ENCODE peak calls at places on chromosome 3, in ten cellular contexts. T is stimulated activated naive CD4-positive, alpha-beta T cell; Q is activated gamma-delta T cell treated with Interleukin-2 at 50 U/mL for 16 hours; J is stromal cell of bone marrow; N is NCI-H774; V is RWPE1; F is fibroblast of the aortic adventitia; R is ovary; K is NCI-H1694; X is amniotic stem cell. U is an unnamed sample.
A peak's percentile ranks its signal among the peaks of the same experiment; 100 is the strongest.

GRCh38 chr3:122642935-122643334 is 37.7 kb upstream of the PARP14 start:
- DNase-seq in V (no peak), T (no peak), K (no peak), J (no peak), N (no peak), Q (no peak), R (no peak), F (no peak), X (no peak), U (no peak)

GRCh38 chr3:9169951-9170850 is 79.2 kb downstream of the SRGAP3 start:
- DNase-seq in J (no peak), N (no peak), K (no peak), T (no peak), X (no peak), F (no peak), R (no peak), Q (no peak), V (no peak), U (no peak)

GRCh38 chr3:21163961-21164360 is 587.0 kb downstream of the ZNF385D start:
- DNase-seq in N (no peak), J (no peak), R (no peak), Q (no peak), X (no peak), T (no peak), F (no peak), K (peak; percentile 85), V (no peak), U (no peak)

GRCh38 chr3:174270841-174271240 is 588.3 kb upstream of the NAALADL2 start:
- DNase-seq in J (peak; percentile 78), K (no peak), X (peak; percentile 36), Q (no peak), R (no peak), V (no peak), T (no peak), N (no peak), F (peak; percentile 59), U (no peak)

GRCh38 chr3:69031635-69032034 is 18.2 kb upstream of the EOGT start:
- DNase-seq in T (no peak), F (no peak), N (no peak), J (no peak), Q (no peak), X (no peak), R (no peak), V (no peak), K (no peak), U (no peak)

GRCh38 chr3:110946810-110947209 is 124.8 kb upstream of the NECTIN3 start:
- DNase-seq in T (no peak), J (no peak), K (no peak), N (no peak), Q (no peak), R (no peak), X (no peak), V (no peak), F (no peak), U (no peak)

GRCh38 chr3:118775021-118775420 is 259.6 kb downstream of the IGSF11 start:
- DNase-seq in K (no peak), T (no peak), N (no peak), V (no peak), F (no peak), J (no peak), Q (no peak), X (no peak), R (no peak), U (no peak)

GRCh38 chr3:141231923-141232861 is 567 bp downstream of the PXYLP1 start:
- DNase-seq in R (peak; percentile 68), Q (no peak), F (no peak), T (no peak), K (no peak), X (no peak), N (no peak), J (no peak), V (peak; percentile 35), U (no peak)

GRCh38 chr3:16290007-16290826 is 25.2 kb downstream of the OXNAD1 start:
- DNase-seq in F (peak; percentile 78), J (peak; percentile 40), Q (peak; percentile 45), K (peak; percentile 22), N (peak; percentile 28), X (peak; percentile 23), R (peak; percentile 55), V (peak; percentile 25), T (peak; percentile 40), U (peak; percentile 21)

GRCh38 chr3:166291510-166291909 is 454.3 kb upstream of the BCHE start:
- DNase-seq in N (no peak), J (no peak), K (no peak), Q (no peak), V (no peak), R (no peak), F (no peak), T (no peak), X (no peak), U (no peak)

GRCh38 chr3:151483488-151483887 is 22.6 kb upstream of the IGSF10 start:
- DNase-seq in K (no peak), T (no peak), R (no peak), N (no peak), J (no peak), X (no peak), F (no peak), V (no peak), Q (no peak), U (no peak)

GRCh38 chr3:18258492-18258891 is 166.6 kb downstream of the SATB1 start:
- DNase-seq in K (no peak), F (no peak), Q (no peak), T (no peak), N (no peak), J (no peak), V (no peak), X (no peak), R (no peak), U (no peak)

GRCh38 chr3:154886437-154886836 is 193.7 kb upstream of the MME start:
- DNase-seq in R (no peak), F (peak; percentile 98), V (peak; percentile 38), J (peak; percentile 99), Q (no peak), N (no peak), X (peak; percentile 92), T (no peak), K (no peak), U (no peak)

GRCh38 chr3:52372822-52373504 is 56.8 kb downstream of the DNAH1 start:
- DNase-seq in R (no peak), F (no peak), K (no peak), Q (no peak), X (no peak), T (no peak), N (no peak), J (no peak), V (no peak), U (no peak)

GRCh38 chr3:196431193-196432136 is 762 bp downstream of the UBXN7 start:
- DNase-seq in N (no peak), F (peak; percentile 70), V (peak; percentile 37), Q (no peak), J (peak; percentile 57), T (no peak), X (peak; percentile 39), R (peak; percentile 49), K (no peak), U (peak; percentile 76)

GRCh38 chr3:135191690-135192089 is 396.6 kb downstream of the EPHB1 start:
- DNase-seq in X (no peak), K (no peak), T (no peak), R (no peak), Q (no peak), N (no peak), V (no peak), J (no peak), F (peak; percentile 7), U (no peak)

GRCh38 chr3:138673641-138674040 is 65.1 kb downstream of the FAIM start:
- DNase-seq in X (no peak), R (no peak), Q (no peak), J (peak; percentile 35), N (peak; percentile 73), F (peak; percentile 36), T (no peak), V (no peak), K (no peak), U (peak; percentile 48)

GRCh38 chr3:97927699-97928098 is 44.5 kb downstream of the RIOX2 start:
- DNase-seq in J (no peak), X (no peak), R (no peak), F (no peak), V (no peak), Q (no peak), T (no peak), N (no peak), K (no peak), U (no peak)

GRCh38 chr3:131223373-131224289 is 157.9 kb upstream of the NUDT16 start:
- DNase-seq in F (no peak), N (no peak), V (no peak), K (no peak), Q (no peak), X (no peak), J (no peak), R (no peak), T (no peak), U (no peak)

GRCh38 chr3:23761440-23761896 is 44.3 kb upstream of the UBE2E1 start:
- DNase-seq in X (no peak), F (peak; percentile 40), J (no peak), R (no peak), N (no peak), T (no peak), V (peak; percentile 41), K (no peak), Q (no peak), U (peak; percentile 10)

GRCh38 chr3:172192830-172193415 is 153.5 kb downstream of the FNDC3B start:
- DNase-seq in T (no peak), F (no peak), V (no peak), K (no peak), Q (no peak), X (no peak), J (no peak), R (no peak), N (no peak), U (no peak)

GRCh38 chr3:88369337-88369736 is 219.6 kb downstream of the C3orf38 start:
- DNase-seq in J (peak; percentile 4), V (no peak), N (no peak), K (no peak), T (no peak), F (no peak), Q (no peak), R (no peak), X (no peak), U (no peak)

GRCh38 chr3:140023616-140024530 is 88.9 kb downstream of the CLSTN2 start:
- DNase-seq in J (peak; percentile 1), T (no peak), K (peak; percentile 10), R (peak; percentile 62), X (no peak), Q (no peak), V (no peak), F (peak; percentile 7), N (no peak), U (no peak)

GRCh38 chr3:189309400-189309975 is 137.7 kb downstream of the TPRG1 start:
- DNase-seq in T (no peak), Q (no peak), R (no peak), X (no peak), K (no peak), J (no peak), F (no peak), V (peak; percentile 55), N (no peak), U (no peak)

GRCh38 chr3:154904328-154904727 is 175.8 kb upstream of the MME start:
- DNase-seq in N (no peak), K (no peak), V (peak; percentile 5), F (peak; percentile 46), J (no peak), Q (no peak), T (no peak), X (no peak), R (no peak), U (peak; percentile 33)

GRCh38 chr3:62527484-62527883 is 154.1 kb upstream of the FEZF2 start:
- DNase-seq in F (no peak), V (no peak), J (no peak), N (no peak), Q (no peak), R (no peak), K (no peak), T (no peak), X (no peak), U (no peak)

GRCh38 chr3:50324351-50325144 is 2.0 kb upstream of the HYAL2 start:
- DNase-seq in T (peak; percentile 5), K (peak; percentile 19), Q (peak; percentile 61), J (no peak), F (peak; percentile 64), R (peak; percentile 72), X (peak; percentile 37), N (no peak), V (peak; percentile 49), U (peak; percentile 89)

GRCh38 chr3:128482857-128483656 is 9.9 kb downstream of the GATA2 start:
- DNase-seq in Q (no peak), K (no peak), V (peak; percentile 49), F (peak; percentile 60), X (peak; percentile 96), N (no peak), J (peak; percentile 18), T (no peak), R (no peak), U (no peak)